ENCODE peak calls at places on chromosome 3, in five cellular contexts. One of them, this sample, is unnamed.

GRCh38 chr3:134360046-134360445 is 14.2 kb downstream of the AMOTL2 start:
- DNase-seq in neuronal stem cell: no peak
- DNase-seq in NCI-H1417: no peak
- DNase-seq in activated gamma-delta T cell treated with Interleukin-2 at 50 U/mL for 16 hours: no peak
- DNase-seq in pancreas: no peak
- DNase-seq in this sample: no peak

GRCh38 chr3:141104151-141104741 is 53.1 kb downstream of the SPSB4 start:
- DNase-seq in neuronal stem cell: no peak
- DNase-seq in NCI-H1417: no peak
- DNase-seq in activated gamma-delta T cell treated with Interleukin-2 at 50 U/mL for 16 hours: no peak
- DNase-seq in pancreas: peak
- DNase-seq in this sample: no peak

GRCh38 chr3:36774072-36774471 is 9.7 kb upstream of the DCLK3 start:
- DNase-seq in neuronal stem cell: no peak
- DNase-seq in NCI-H1417: no peak
- DNase-seq in activated gamma-delta T cell treated with Interleukin-2 at 50 U/mL for 16 hours: no peak
- DNase-seq in pancreas: no peak
- DNase-seq in this sample: no peak

GRCh38 chr3:124381565-124382333 is 348.5 kb upstream of the UMPS start:
- DNase-seq in neuronal stem cell: no peak
- DNase-seq in NCI-H1417: no peak
- DNase-seq in activated gamma-delta T cell treated with Interleukin-2 at 50 U/mL for 16 hours: no peak
- DNase-seq in pancreas: no peak
- DNase-seq in this sample: no peak

GRCh38 chr3:58568572-58569286 is 8.5 kb downstream of the FAM107A start:
- DNase-seq in neuronal stem cell: peak
- DNase-seq in NCI-H1417: peak
- DNase-seq in activated gamma-delta T cell treated with Interleukin-2 at 50 U/mL for 16 hours: peak
- DNase-seq in pancreas: peak
- DNase-seq in this sample: peak

GRCh38 chr3:13135251-13135810 is 62.1 kb upstream of the IQSEC1 start:
- DNase-seq in neuronal stem cell: no peak
- DNase-seq in NCI-H1417: no peak
- DNase-seq in activated gamma-delta T cell treated with Interleukin-2 at 50 U/mL for 16 hours: no peak
- DNase-seq in pancreas: no peak
- DNase-seq in this sample: no peak

GRCh38 chr3:156782921-156783320 is 43.2 kb upstream of the LEKR1 start:
- DNase-seq in neuronal stem cell: no peak
- DNase-seq in NCI-H1417: no peak
- DNase-seq in activated gamma-delta T cell treated with Interleukin-2 at 50 U/mL for 16 hours: no peak
- DNase-seq in pancreas: no peak
- DNase-seq in this sample: no peak

GRCh38 chr3:101998256-101998926 is 149.1 kb downstream of the NFKBIZ start:
- DNase-seq in neuronal stem cell: no peak
- DNase-seq in NCI-H1417: no peak
- DNase-seq in activated gamma-delta T cell treated with Interleukin-2 at 50 U/mL for 16 hours: no peak
- DNase-seq in pancreas: no peak
- DNase-seq in this sample: no peak

GRCh38 chr3:134704556-134704955 is 53.7 kb upstream of the KY start:
- DNase-seq in neuronal stem cell: no peak
- DNase-seq in NCI-H1417: peak
- DNase-seq in activated gamma-delta T cell treated with Interleukin-2 at 50 U/mL for 16 hours: no peak
- DNase-seq in pancreas: no peak
- DNase-seq in this sample: no peak

GRCh38 chr3:149848688-149849087 is 35.7 kb downstream of the RNF13 start:
- DNase-seq in neuronal stem cell: no peak
- DNase-seq in NCI-H1417: no peak
- DNase-seq in activated gamma-delta T cell treated with Interleukin-2 at 50 U/mL for 16 hours: no peak
- DNase-seq in pancreas: no peak
- DNase-seq in this sample: no peak

GRCh38 chr3:17039579-17039978 is 154.8 kb downstream of the PLCL2 start:
- DNase-seq in neuronal stem cell: no peak
- DNase-seq in NCI-H1417: no peak
- DNase-seq in activated gamma-delta T cell treated with Interleukin-2 at 50 U/mL for 16 hours: no peak
- DNase-seq in pancreas: no peak
- DNase-seq in this sample: no peak

GRCh38 chr3:52534281-52535183 is 875 bp upstream of the NT5DC2 start:
- DNase-seq in neuronal stem cell: no peak
- DNase-seq in NCI-H1417: peak
- DNase-seq in activated gamma-delta T cell treated with Interleukin-2 at 50 U/mL for 16 hours: no peak
- DNase-seq in pancreas: peak
- DNase-seq in this sample: no peak

GRCh38 chr3:56303508-56303907 is 164.8 kb downstream of the ERC2 start:
- DNase-seq in neuronal stem cell: peak
- DNase-seq in NCI-H1417: no peak
- DNase-seq in activated gamma-delta T cell treated with Interleukin-2 at 50 U/mL for 16 hours: no peak
- DNase-seq in pancreas: no peak
- DNase-seq in this sample: no peak

GRCh38 chr3:49807427-49808114 is 4.5 kb downstream of the INKA1 start:
- DNase-seq in neuronal stem cell: no peak
- DNase-seq in NCI-H1417: no peak
- DNase-seq in activated gamma-delta T cell treated with Interleukin-2 at 50 U/mL for 16 hours: no peak
- DNase-seq in pancreas: no peak
- DNase-seq in this sample: no peak

GRCh38 chr3:168570404-168571173 is 474.9 kb upstream of the GOLIM4 start:
- DNase-seq in neuronal stem cell: no peak
- DNase-seq in NCI-H1417: no peak
- DNase-seq in activated gamma-delta T cell treated with Interleukin-2 at 50 U/mL for 16 hours: no peak
- DNase-seq in pancreas: no peak
- DNase-seq in this sample: no peak

GRCh38 chr3:194384569-194385001 is 14.5 kb downstream of the GP5 start:
- DNase-seq in neuronal stem cell: no peak
- DNase-seq in NCI-H1417: no peak
- DNase-seq in activated gamma-delta T cell treated with Interleukin-2 at 50 U/mL for 16 hours: no peak
- DNase-seq in pancreas: no peak
- DNase-seq in this sample: no peak

GRCh38 chr3:68057637-68058320 is 403.4 kb upstream of the SUCLG2 start:
- DNase-seq in neuronal stem cell: no peak
- DNase-seq in NCI-H1417: no peak
- DNase-seq in activated gamma-delta T cell treated with Interleukin-2 at 50 U/mL for 16 hours: peak
- DNase-seq in pancreas: no peak
- DNase-seq in this sample: no peak

GRCh38 chr3:190618349-190619030 is 104.6 kb downstream of the IL1RAP start:
- DNase-seq in neuronal stem cell: no peak
- DNase-seq in NCI-H1417: no peak
- DNase-seq in activated gamma-delta T cell treated with Interleukin-2 at 50 U/mL for 16 hours: no peak
- DNase-seq in pancreas: no peak
- DNase-seq in this sample: no peak

GRCh38 chr3:69174871-69175737 is 52.7 kb upstream of the LMOD3 start:
- DNase-seq in neuronal stem cell: no peak
- DNase-seq in NCI-H1417: no peak
- DNase-seq in activated gamma-delta T cell treated with Interleukin-2 at 50 U/mL for 16 hours: no peak
- DNase-seq in pancreas: no peak
- DNase-seq in this sample: no peak

GRCh38 chr3:182904164-182904563 is 76.2 kb downstream of the DCUN1D1 start:
- DNase-seq in neuronal stem cell: no peak
- DNase-seq in NCI-H1417: no peak
- DNase-seq in activated gamma-delta T cell treated with Interleukin-2 at 50 U/mL for 16 hours: no peak
- DNase-seq in pancreas: no peak
- DNase-seq in this sample: no peak

GRCh38 chr3:127997016-127997415 is 55.2 kb upstream of the SEC61A1 start:
- DNase-seq in neuronal stem cell: no peak
- DNase-seq in NCI-H1417: no peak
- DNase-seq in activated gamma-delta T cell treated with Interleukin-2 at 50 U/mL for 16 hours: no peak
- DNase-seq in pancreas: no peak
- DNase-seq in this sample: no peak

GRCh38 chr3:194283218-194284006 is 67.7 kb downstream of the CPN2 start:
- DNase-seq in neuronal stem cell: no peak
- DNase-seq in NCI-H1417: no peak
- DNase-seq in activated gamma-delta T cell treated with Interleukin-2 at 50 U/mL for 16 hours: no peak
- DNase-seq in pancreas: no peak
- DNase-seq in this sample: no peak

GRCh38 chr3:123346726-123347125 is 102.2 kb downstream of the ADCY5 start:
- DNase-seq in neuronal stem cell: no peak
- DNase-seq in NCI-H1417: no peak
- DNase-seq in activated gamma-delta T cell treated with Interleukin-2 at 50 U/mL for 16 hours: no peak
- DNase-seq in pancreas: no peak
- DNase-seq in this sample: no peak

GRCh38 chr3:42839616-42840015 is 30.4 kb downstream of the ACKR2 start:
- DNase-seq in neuronal stem cell: peak
- DNase-seq in NCI-H1417: peak
- DNase-seq in activated gamma-delta T cell treated with Interleukin-2 at 50 U/mL for 16 hours: peak
- DNase-seq in pancreas: peak
- DNase-seq in this sample: peak

GRCh38 chr3:23712095-23712494 is 93.7 kb upstream of the UBE2E1 start:
- DNase-seq in neuronal stem cell: no peak
- DNase-seq in NCI-H1417: no peak
- DNase-seq in activated gamma-delta T cell treated with Interleukin-2 at 50 U/mL for 16 hours: no peak
- DNase-seq in pancreas: no peak
- DNase-seq in this sample: no peak

GRCh38 chr3:163490119-163490518 is 1588.2 kb downstream of the SI start:
- DNase-seq in neuronal stem cell: peak
- DNase-seq in NCI-H1417: no peak
- DNase-seq in activated gamma-delta T cell treated with Interleukin-2 at 50 U/mL for 16 hours: no peak
- DNase-seq in pancreas: peak
- DNase-seq in this sample: no peak